ENCODE peak calls at places on chromosomes 3 and 15, in six cellular contexts. One of them, this sample, is unnamed.

GRCh38 chr15:77762747-77763146 is 130.0 kb upstream of the LINGO1 start:
- DNase-seq in EH: no peak
- DNase-seq in cardiac muscle cell: no peak
- DNase-seq in T-helper 9 cell: no peak
- DNase-seq in brain microvascular endothelial cell: no peak
- DNase-seq in lung microvascular endothelial cell: no peak
- DNase-seq in this sample: no peak

GRCh38 chr15:66405605-66406004 is 18.9 kb downstream of the MAP2K1 start:
- DNase-seq in EH: peak
- DNase-seq in cardiac muscle cell: no peak
- DNase-seq in T-helper 9 cell: no peak
- DNase-seq in brain microvascular endothelial cell: no peak
- DNase-seq in lung microvascular endothelial cell: peak
- DNase-seq in this sample: peak

GRCh38 chr3:58333206-58334012 is 717 bp downstream of the PXK start:
- DNase-seq in EH: peak
- DNase-seq in cardiac muscle cell: peak
- DNase-seq in T-helper 9 cell: no peak
- DNase-seq in brain microvascular endothelial cell: no peak
- DNase-seq in lung microvascular endothelial cell: peak
- DNase-seq in this sample: no peak

GRCh38 chr3:9251055-9251786 is 1.8 kb upstream of the SRGAP3 start:
- DNase-seq in EH: no peak
- DNase-seq in cardiac muscle cell: no peak
- DNase-seq in T-helper 9 cell: no peak
- DNase-seq in brain microvascular endothelial cell: no peak
- DNase-seq in lung microvascular endothelial cell: no peak
- DNase-seq in this sample: peak

GRCh38 chr3:13574798-13575451 is 26.0 kb downstream of the FBLN2 start:
- DNase-seq in EH: peak
- DNase-seq in cardiac muscle cell: no peak
- DNase-seq in T-helper 9 cell: no peak
- DNase-seq in brain microvascular endothelial cell: peak
- DNase-seq in lung microvascular endothelial cell: no peak
- DNase-seq in this sample: peak

GRCh38 chr3:48016336-48016973 is at the start of gene MAP4:
- DNase-seq in EH: peak
- DNase-seq in cardiac muscle cell: no peak
- DNase-seq in T-helper 9 cell: no peak
- DNase-seq in brain microvascular endothelial cell: peak
- DNase-seq in lung microvascular endothelial cell: peak
- DNase-seq in this sample: no peak

GRCh38 chr3:139948898-139949297 is 13.9 kb downstream of the CLSTN2 start:
- DNase-seq in EH: no peak
- DNase-seq in cardiac muscle cell: no peak
- DNase-seq in T-helper 9 cell: no peak
- DNase-seq in brain microvascular endothelial cell: no peak
- DNase-seq in lung microvascular endothelial cell: no peak
- DNase-seq in this sample: no peak

GRCh38 chr3:42263354-42264346 is 2.3 kb downstream of the CCK start:
- DNase-seq in EH: no peak
- DNase-seq in cardiac muscle cell: peak
- DNase-seq in T-helper 9 cell: no peak
- DNase-seq in brain microvascular endothelial cell: no peak
- DNase-seq in lung microvascular endothelial cell: no peak
- DNase-seq in this sample: peak

GRCh38 chr3:67601385-67601784 is 53.0 kb downstream of the SUCLG2 start:
- DNase-seq in EH: peak
- DNase-seq in cardiac muscle cell: no peak
- DNase-seq in T-helper 9 cell: no peak
- DNase-seq in brain microvascular endothelial cell: no peak
- DNase-seq in lung microvascular endothelial cell: no peak
- DNase-seq in this sample: no peak

GRCh38 chr3:138331143-138331894 is 1.7 kb upstream of the NME9 start:
- DNase-seq in EH: no peak
- DNase-seq in cardiac muscle cell: no peak
- DNase-seq in T-helper 9 cell: no peak
- DNase-seq in brain microvascular endothelial cell: peak
- DNase-seq in lung microvascular endothelial cell: no peak
- DNase-seq in this sample: no peak

GRCh38 chr3:113148307-113148703 is 63.1 kb upstream of the BOC start:
- DNase-seq in EH: no peak
- DNase-seq in cardiac muscle cell: no peak
- DNase-seq in T-helper 9 cell: no peak
- DNase-seq in brain microvascular endothelial cell: no peak
- DNase-seq in lung microvascular endothelial cell: no peak
- DNase-seq in this sample: peak

GRCh38 chr3:195411831-195412230 is 31.0 kb downstream of the ACAP2 start:
- DNase-seq in EH: peak
- DNase-seq in cardiac muscle cell: no peak
- DNase-seq in T-helper 9 cell: no peak
- DNase-seq in brain microvascular endothelial cell: peak
- DNase-seq in lung microvascular endothelial cell: no peak
- DNase-seq in this sample: no peak

GRCh38 chr15:41894791-41895463 is 1.1 kb upstream of the SPTBN5 start:
- DNase-seq in EH: peak
- DNase-seq in cardiac muscle cell: no peak
- DNase-seq in T-helper 9 cell: peak
- DNase-seq in brain microvascular endothelial cell: peak
- DNase-seq in lung microvascular endothelial cell: peak
- DNase-seq in this sample: no peak

GRCh38 chr3:118556983-118557382 is 477.7 kb downstream of the IGSF11 start:
- DNase-seq in EH: no peak
- DNase-seq in cardiac muscle cell: no peak
- DNase-seq in T-helper 9 cell: no peak
- DNase-seq in brain microvascular endothelial cell: no peak
- DNase-seq in lung microvascular endothelial cell: no peak
- DNase-seq in this sample: no peak

GRCh38 chr3:13480340-13481318 is 523 bp downstream of the HDAC11 start:
- DNase-seq in EH: no peak
- DNase-seq in cardiac muscle cell: no peak
- DNase-seq in T-helper 9 cell: peak
- DNase-seq in brain microvascular endothelial cell: no peak
- DNase-seq in lung microvascular endothelial cell: peak
- DNase-seq in this sample: no peak

GRCh38 chr3:75180945-75181298 is 483.2 kb upstream of the FRG2C start:
- DNase-seq in EH: no peak
- DNase-seq in cardiac muscle cell: no peak
- DNase-seq in T-helper 9 cell: no peak
- DNase-seq in brain microvascular endothelial cell: peak
- DNase-seq in lung microvascular endothelial cell: no peak
- DNase-seq in this sample: no peak

GRCh38 chr3:61080737-61081445 is 170.4 kb downstream of the FHIT start:
- DNase-seq in EH: no peak
- DNase-seq in cardiac muscle cell: no peak
- DNase-seq in T-helper 9 cell: no peak
- DNase-seq in brain microvascular endothelial cell: no peak
- DNase-seq in lung microvascular endothelial cell: no peak
- DNase-seq in this sample: peak

GRCh38 chr15:88681610-88682221 is 42.9 kb downstream of the ISG20 start:
- DNase-seq in EH: no peak
- DNase-seq in cardiac muscle cell: no peak
- DNase-seq in T-helper 9 cell: no peak
- DNase-seq in brain microvascular endothelial cell: no peak
- DNase-seq in lung microvascular endothelial cell: no peak
- DNase-seq in this sample: no peak